ENCODE peak calls at places on chromosomes 16 and 17, in eight cellular contexts. N is GM03348; T is SK-N-DZ; S is GM04504; B is GM10248; J is stimulated activated CD8-positive, alpha-beta memory T cell treated with anti-CD3 and anti-CD28 coated beads, Interleukin-2, amount 100 ng/mL, for 1 hour; A is fibroblast of mammary gland; X is dermis blood vessel endothelial cell. O is an unnamed sample.

GRCh38 chr16:15440852-15441251 is 6.5 kb downstream of the BMERB1 start:
- DNase-seq in N (peak; percentile 64), T (no peak), S (peak; percentile 34), B (no peak), J (no peak), A (peak; percentile 84), X (peak; percentile 36), O (no peak)

GRCh38 chr17:78674595-78675315 is 97.6 kb upstream of the DNAH17 start:
- DNase-seq in N (no peak), T (no peak), S (no peak), B (no peak), J (no peak), A (no peak), X (no peak), O (no peak)

GRCh38 chr16:89484923-89485679 is 5.3 kb downstream of the ANKRD11 start:
- DNase-seq in N (no peak), T (peak; percentile 43), S (no peak), B (no peak), J (no peak), A (no peak), X (no peak), O (no peak)

GRCh38 chr17:51305182-51305581 is 44.8 kb downstream of the UTP18 start:
- DNase-seq in N (no peak), T (no peak), S (no peak), B (no peak), J (no peak), A (no peak), X (no peak), O (no peak)

GRCh38 chr16:59320657-59321056 is 586.5 kb upstream of the GOT2 start:
- DNase-seq in N (no peak), T (no peak), S (no peak), B (no peak), J (no peak), A (no peak), X (no peak), O (no peak)

GRCh38 chr17:17676752-17677151 is 4.5 kb upstream of the RAI1 start:
- DNase-seq in N (no peak), T (no peak), S (no peak), B (no peak), J (no peak), A (no peak), X (no peak), O (no peak)

GRCh38 chr16:86059253-86060171 is 160.6 kb downstream of the IRF8 start:
- DNase-seq in N (no peak), T (no peak), S (no peak), B (no peak), J (no peak), A (no peak), X (no peak), O (no peak)

GRCh38 chr16:3611145-3611977 is at the start of gene SLX4:
- DNase-seq in N (peak; percentile 100), T (peak; percentile 90), S (peak; percentile 83), B (peak; percentile 100), J (peak; percentile 84), A (peak; percentile 84), X (peak; percentile 93), O (peak; percentile 84)

GRCh38 chr17:44940321-44940720 is 7.3 kb downstream of the KIF18B start:
- DNase-seq in N (peak; percentile 40), T (no peak), S (no peak), B (no peak), J (no peak), A (peak; percentile 26), X (no peak), O (no peak)

GRCh38 chr17:42098747-42099399 is 600 bp upstream of the ZNF385C start:
- DNase-seq in N (no peak), T (peak; percentile 51), S (no peak), B (no peak), J (no peak), A (no peak), X (no peak), O (no peak)

GRCh38 chr16:60261425-60261824 is 1527.3 kb upstream of the GOT2 start:
- DNase-seq in N (no peak), T (no peak), S (no peak), B (no peak), J (no peak), A (no peak), X (no peak), O (no peak)

GRCh38 chr17:65022751-65023421 is 33.7 kb downstream of the GNA13 start:
- DNase-seq in N (peak; percentile 40), T (no peak), S (no peak), B (peak; percentile 76), J (no peak), A (peak; percentile 76), X (peak; percentile 63), O (no peak)

GRCh38 chr17:19464033-19465026 is 53.3 kb downstream of the RNF112 start:
- DNase-seq in N (peak; percentile 21), T (no peak), S (no peak), B (no peak), J (no peak), A (peak; percentile 25), X (no peak), O (no peak)

GRCh38 chr17:3870871-3871306 is 22.0 kb downstream of the CAMKK1 start:
- DNase-seq in N (no peak), T (no peak), S (no peak), B (peak; percentile 53), J (no peak), A (no peak), X (peak; percentile 47), O (no peak)

GRCh38 chr17:39365252-39365651 is 36.2 kb downstream of the FBXL20 start:
- DNase-seq in N (peak; percentile 66), T (no peak), S (peak; percentile 45), B (no peak), J (no peak), A (peak; percentile 77), X (no peak), O (no peak)

GRCh38 chr16:74291577-74292208 is 4.9 kb upstream of the PSMD7 start:
- DNase-seq in N (no peak), T (no peak), S (no peak), B (no peak), J (no peak), A (peak; percentile 60), X (no peak), O (no peak)

GRCh38 chr17:77783991-77784820 is 174.3 kb upstream of the TNRC6C start:
- DNase-seq in N (no peak), T (no peak), S (no peak), B (peak; percentile 54), J (peak; percentile 50), A (no peak), X (no peak), O (no peak)

GRCh38 chr17:67044940-67045339 is 586 bp downstream of the CACNG1 start:
- DNase-seq in N (no peak), T (no peak), S (no peak), B (no peak), J (no peak), A (no peak), X (no peak), O (no peak)